ENCODE peak calls at places on chromosome 3, in nine cellular contexts. One of them, this sample, is unnamed.

GRCh38 chr3:113498221-113499005 is 16.5 kb downstream of the SPICE1 start:
- DNase-seq in heart left ventricle: no peak
- DNase-seq in PC-9: peak; percentile 70
- DNase-seq in SK-N-SH: no peak
- DNase-seq in K562: no peak
- DNase-seq in MG63: no peak
- DNase-seq in IMR-90: peak; percentile 87
- DNase-seq in PC-3: peak; percentile 73
- DNase-seq in BJ: no peak
- DNase-seq in this sample: no peak

GRCh38 chr3:125357032-125357658 is 18.0 kb downstream of the ZNF148 start:
- DNase-seq in heart left ventricle: peak; percentile 45
- DNase-seq in PC-9: no peak
- DNase-seq in SK-N-SH: peak; percentile 79
- DNase-seq in K562: no peak
- DNase-seq in MG63: peak; percentile 17
- DNase-seq in IMR-90: peak; percentile 36
- DNase-seq in PC-3: peak; percentile 33
- DNase-seq in BJ: no peak
- DNase-seq in this sample: peak; percentile 59

GRCh38 chr3:142897807-142898206 is 8.9 kb upstream of the PCOLCE2 start:
- DNase-seq in heart left ventricle: no peak
- DNase-seq in PC-9: no peak
- DNase-seq in SK-N-SH: no peak
- DNase-seq in K562: no peak
- DNase-seq in MG63: peak; percentile 51
- DNase-seq in IMR-90: no peak
- DNase-seq in PC-3: no peak
- DNase-seq in BJ: no peak
- DNase-seq in this sample: no peak

GRCh38 chr3:183428140-183429023 is at the start of gene MCF2L2:
- DNase-seq in heart left ventricle: peak; percentile 72
- DNase-seq in PC-9: no peak
- DNase-seq in SK-N-SH: peak; percentile 90
- DNase-seq in K562: peak; percentile 90
- DNase-seq in MG63: peak; percentile 62
- DNase-seq in IMR-90: peak; percentile 15
- DNase-seq in PC-3: peak; percentile 72
- DNase-seq in BJ: no peak
- DNase-seq in this sample: peak; percentile 73

GRCh38 chr3:15291589-15292541 is 40.5 kb downstream of the SH3BP5 start:
- DNase-seq in heart left ventricle: no peak
- DNase-seq in PC-9: no peak
- DNase-seq in SK-N-SH: no peak
- DNase-seq in K562: no peak
- DNase-seq in MG63: no peak
- DNase-seq in IMR-90: no peak
- DNase-seq in PC-3: no peak
- DNase-seq in BJ: no peak
- DNase-seq in this sample: no peak

GRCh38 chr3:160941885-160942494 is 163.2 kb downstream of the B3GALNT1 start:
- DNase-seq in heart left ventricle: peak; percentile 67
- DNase-seq in PC-9: peak; percentile 50
- DNase-seq in SK-N-SH: peak; percentile 44
- DNase-seq in K562: peak; percentile 41
- DNase-seq in MG63: peak; percentile 13
- DNase-seq in IMR-90: peak; percentile 61
- DNase-seq in PC-3: peak; percentile 90
- DNase-seq in BJ: no peak
- DNase-seq in this sample: peak; percentile 76

GRCh38 chr3:176767385-176767784 is 429.9 kb downstream of the TBL1XR1 start:
- DNase-seq in heart left ventricle: no peak
- DNase-seq in PC-9: peak; percentile 87
- DNase-seq in SK-N-SH: no peak
- DNase-seq in K562: no peak
- DNase-seq in MG63: peak; percentile 85
- DNase-seq in IMR-90: peak; percentile 28
- DNase-seq in PC-3: peak; percentile 97
- DNase-seq in BJ: peak; percentile 73
- DNase-seq in this sample: no peak

GRCh38 chr3:184085389-184085852 is 11.4 kb upstream of the HTR3E start:
- DNase-seq in heart left ventricle: no peak
- DNase-seq in PC-9: peak; percentile 61
- DNase-seq in SK-N-SH: no peak
- DNase-seq in K562: no peak
- DNase-seq in MG63: no peak
- DNase-seq in IMR-90: peak; percentile 36
- DNase-seq in PC-3: peak; percentile 27
- DNase-seq in BJ: no peak
- DNase-seq in this sample: no peak

GRCh38 chr3:120497318-120497717 is 46.5 kb upstream of the FSTL1 start:
- DNase-seq in heart left ventricle: peak; percentile 25
- DNase-seq in PC-9: no peak
- DNase-seq in SK-N-SH: no peak
- DNase-seq in K562: no peak
- DNase-seq in MG63: peak; percentile 62
- DNase-seq in IMR-90: peak; percentile 98
- DNase-seq in PC-3: peak; percentile 98
- DNase-seq in BJ: peak; percentile 92
- DNase-seq in this sample: no peak

GRCh38 chr3:142645236-142645793 is 49.1 kb downstream of the PLS1 start:
- DNase-seq in heart left ventricle: no peak
- DNase-seq in PC-9: peak; percentile 74
- DNase-seq in SK-N-SH: no peak
- DNase-seq in K562: no peak
- DNase-seq in MG63: no peak
- DNase-seq in IMR-90: peak; percentile 35
- DNase-seq in PC-3: peak; percentile 82
- DNase-seq in BJ: no peak
- DNase-seq in this sample: no peak

GRCh38 chr3:45931476-45931875 is 11.8 kb upstream of the CXCR6 start:
- DNase-seq in heart left ventricle: no peak
- DNase-seq in PC-9: no peak
- DNase-seq in SK-N-SH: no peak
- DNase-seq in K562: no peak
- DNase-seq in MG63: no peak
- DNase-seq in IMR-90: no peak
- DNase-seq in PC-3: no peak
- DNase-seq in BJ: no peak
- DNase-seq in this sample: no peak

GRCh38 chr3:151379083-151379734 is 5.3 kb downstream of the P2RY12 start:
- DNase-seq in heart left ventricle: no peak
- DNase-seq in PC-9: no peak
- DNase-seq in SK-N-SH: peak; percentile 8
- DNase-seq in K562: no peak
- DNase-seq in MG63: peak; percentile 20
- DNase-seq in IMR-90: no peak
- DNase-seq in PC-3: peak; percentile 57
- DNase-seq in BJ: no peak
- DNase-seq in this sample: peak; percentile 46

GRCh38 chr3:195137638-195138588 is 133.0 kb downstream of the XXYLT1 start:
- DNase-seq in heart left ventricle: no peak
- DNase-seq in PC-9: no peak
- DNase-seq in SK-N-SH: no peak
- DNase-seq in K562: no peak
- DNase-seq in MG63: no peak
- DNase-seq in IMR-90: no peak
- DNase-seq in PC-3: no peak
- DNase-seq in BJ: no peak
- DNase-seq in this sample: no peak

GRCh38 chr3:9903238-9903624 is 583 bp downstream of the IL17RE start:
- DNase-seq in heart left ventricle: no peak
- DNase-seq in PC-9: no peak
- DNase-seq in SK-N-SH: no peak
- DNase-seq in K562: no peak
- DNase-seq in MG63: peak; percentile 68
- DNase-seq in IMR-90: peak; percentile 52
- DNase-seq in PC-3: peak; percentile 54
- DNase-seq in BJ: no peak
- DNase-seq in this sample: no peak

GRCh38 chr3:143571548-143571947 is 276.7 kb downstream of the SLC9A9 start:
- DNase-seq in heart left ventricle: no peak
- DNase-seq in PC-9: no peak
- DNase-seq in SK-N-SH: no peak
- DNase-seq in K562: no peak
- DNase-seq in MG63: peak; percentile 17
- DNase-seq in IMR-90: no peak
- DNase-seq in PC-3: no peak
- DNase-seq in BJ: no peak
- DNase-seq in this sample: no peak

GRCh38 chr3:68129065-68129464 is 474.7 kb upstream of the SUCLG2 start:
- DNase-seq in heart left ventricle: no peak
- DNase-seq in PC-9: no peak
- DNase-seq in SK-N-SH: no peak
- DNase-seq in K562: no peak
- DNase-seq in MG63: no peak
- DNase-seq in IMR-90: no peak
- DNase-seq in PC-3: no peak
- DNase-seq in BJ: no peak
- DNase-seq in this sample: no peak

GRCh38 chr3:12994607-12995388 is 78.4 kb downstream of the IQSEC1 start:
- DNase-seq in heart left ventricle: peak; percentile 90
- DNase-seq in PC-9: peak; percentile 65
- DNase-seq in SK-N-SH: peak; percentile 97
- DNase-seq in K562: peak; percentile 96
- DNase-seq in MG63: peak; percentile 80
- DNase-seq in IMR-90: peak; percentile 72
- DNase-seq in PC-3: peak; percentile 89
- DNase-seq in BJ: peak; percentile 34
- DNase-seq in this sample: peak; percentile 82

GRCh38 chr3:87468235-87468634 is 191.9 kb upstream of the POU1F1 start:
- DNase-seq in heart left ventricle: no peak
- DNase-seq in PC-9: no peak
- DNase-seq in SK-N-SH: no peak
- DNase-seq in K562: no peak
- DNase-seq in MG63: no peak
- DNase-seq in IMR-90: no peak
- DNase-seq in PC-3: no peak
- DNase-seq in BJ: no peak
- DNase-seq in this sample: no peak

GRCh38 chr3:16849240-16849639 is 35.5 kb upstream of the PLCL2 start:
- DNase-seq in heart left ventricle: peak; percentile 72
- DNase-seq in PC-9: no peak
- DNase-seq in SK-N-SH: no peak
- DNase-seq in K562: no peak
- DNase-seq in MG63: no peak
- DNase-seq in IMR-90: peak; percentile 2
- DNase-seq in PC-3: no peak
- DNase-seq in BJ: no peak
- DNase-seq in this sample: no peak
- H3K4me3 ChIP-seq in heart left ventricle: no peak overlapping the region
- H3K4me3 ChIP-seq in PC-9: no peak overlapping the region
- H3K4me3 ChIP-seq in SK-N-SH: no peak overlapping the region
- H3K4me3 ChIP-seq in K562: no peak overlapping the region
- H3K4me3 ChIP-seq in MG63: no peak overlapping the region
- H3K4me3 ChIP-seq in IMR-90: no peak overlapping the region
- H3K4me3 ChIP-seq in PC-3: no peak overlapping the region
- H3K4me3 ChIP-seq in BJ: no peak overlapping the region
- H3K4me3 ChIP-seq in this sample: no peak overlapping the region

DNA sequence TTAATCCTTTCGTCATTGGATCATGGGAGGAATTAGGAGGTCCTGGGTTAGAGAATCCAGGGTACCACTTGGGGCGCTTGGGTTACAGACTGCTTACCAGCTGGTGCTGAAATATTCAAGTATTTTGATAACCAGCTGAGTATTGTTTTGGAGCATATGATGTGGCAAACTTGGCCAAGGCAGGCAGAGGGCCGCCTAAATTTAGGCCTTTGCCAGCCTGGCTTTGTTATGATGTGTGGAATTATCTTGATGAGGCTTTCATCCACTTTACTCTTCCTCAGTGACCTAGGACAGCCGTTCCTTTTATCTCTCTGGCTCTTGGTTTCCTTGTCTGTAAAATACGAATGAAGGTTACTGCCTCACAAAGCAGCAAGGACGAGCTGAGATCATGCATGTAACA is 6.9 kb downstream of the COPG1 start:
- DNase-seq in heart left ventricle: no peak
- DNase-seq in PC-9: no peak
- DNase-seq in SK-N-SH: no peak
- DNase-seq in K562: no peak
- DNase-seq in MG63: no peak
- DNase-seq in IMR-90: no peak
- DNase-seq in PC-3: no peak
- DNase-seq in BJ: no peak
- DNase-seq in this sample: no peak
- H3K27me3 ChIP-seq in heart left ventricle: no peaks in the 10 kb centered on the region
- H3K27me3 ChIP-seq in PC-9: no peaks in the 10 kb centered on the region
- H3K27me3 ChIP-seq in SK-N-SH: no peaks in the 10 kb centered on the region
- H3K27me3 ChIP-seq in K562: no peaks in the 10 kb centered on the region
- H3K27me3 ChIP-seq in MG63: no peaks in the 10 kb centered on the region
- H3K27me3 ChIP-seq in IMR-90: no peaks in the 10 kb centered on the region
- H3K27me3 ChIP-seq in PC-3: no peaks in the 10 kb centered on the region
- H3K27me3 ChIP-seq in BJ: no peaks in the 10 kb centered on the region
- H3K27me3 ChIP-seq in this sample: no peaks in the 10 kb centered on the region

GRCh38 chr3:122911901-122912300 is 115.7 kb downstream of the SEMA5B start:
- DNase-seq in heart left ventricle: no peak
- DNase-seq in PC-9: no peak
- DNase-seq in SK-N-SH: no peak
- DNase-seq in K562: no peak
- DNase-seq in MG63: no peak
- DNase-seq in IMR-90: no peak
- DNase-seq in PC-3: no peak
- DNase-seq in BJ: no peak
- DNase-seq in this sample: no peak
- H3K4me3 ChIP-seq in heart left ventricle: no peak overlapping the region
- H3K4me3 ChIP-seq in PC-9: no peak overlapping the region
- H3K4me3 ChIP-seq in SK-N-SH: no peak overlapping the region
- H3K4me3 ChIP-seq in K562: no peak overlapping the region
- H3K4me3 ChIP-seq in MG63: no peak overlapping the region
- H3K4me3 ChIP-seq in IMR-90: no peak overlapping the region
- H3K4me3 ChIP-seq in PC-3: no peak overlapping the region
- H3K4me3 ChIP-seq in BJ: no peak overlapping the region
- H3K4me3 ChIP-seq in this sample: no peak overlapping the region

DNA sequence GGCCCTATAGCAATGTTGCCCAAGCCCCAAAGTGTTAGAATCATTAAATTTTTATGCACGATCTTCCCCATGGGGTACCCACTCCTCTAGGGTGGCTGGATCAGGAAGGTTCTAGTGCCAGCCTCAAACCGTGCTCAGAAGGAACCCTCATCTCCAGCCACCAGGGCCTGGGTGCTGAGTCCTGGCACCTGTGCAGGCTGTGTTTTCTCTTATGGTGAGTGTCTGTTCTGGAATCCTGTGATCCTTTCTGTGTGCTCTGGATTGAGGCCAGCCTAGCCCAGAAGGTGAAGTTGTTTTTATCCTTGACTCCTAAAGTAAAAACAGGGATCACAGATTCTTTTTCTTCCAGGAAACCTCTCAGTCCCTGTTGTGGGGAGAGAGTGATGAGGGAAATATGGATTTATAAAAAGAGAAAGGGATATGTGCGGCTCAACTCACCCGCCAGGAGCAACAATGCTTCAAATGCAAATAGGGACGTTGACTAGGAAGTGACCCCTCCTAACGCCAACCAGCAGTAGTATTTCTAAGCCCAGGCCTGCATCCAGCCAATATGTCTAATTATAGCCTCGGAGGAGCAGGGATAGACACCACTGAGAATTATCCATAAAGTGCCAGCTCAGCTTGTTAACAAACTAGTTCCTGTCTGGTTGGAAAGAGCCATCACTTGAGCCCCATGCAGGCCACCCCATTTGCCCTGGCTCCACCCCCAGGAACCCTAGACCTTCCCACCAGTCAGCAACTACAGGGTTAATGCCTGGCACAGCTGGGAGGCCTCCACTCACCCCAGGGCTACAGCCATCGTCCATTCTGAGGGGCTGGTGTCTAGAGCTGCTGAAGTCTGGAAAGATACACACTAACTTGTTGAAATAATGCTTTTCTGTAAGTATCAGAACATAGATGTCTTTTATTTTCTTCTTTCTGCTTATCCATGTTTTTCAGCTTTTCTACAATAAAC is 513.5 kb upstream of the PROK2 start:
- DNase-seq in heart left ventricle: no peak
- DNase-seq in PC-9: no peak
- DNase-seq in SK-N-SH: no peak
- DNase-seq in K562: no peak
- DNase-seq in MG63: no peak
- DNase-seq in IMR-90: no peak
- DNase-seq in PC-3: no peak
- DNase-seq in BJ: no peak
- DNase-seq in this sample: no peak
- H3K27me3 ChIP-seq in heart left ventricle: no peaks in the 10 kb centered on the region
- H3K27me3 ChIP-seq in PC-9: no peaks in the 10 kb centered on the region
- H3K27me3 ChIP-seq in SK-N-SH: peaks cover 6% of the 10 kb centered on the region
- H3K27me3 ChIP-seq in K562: no peaks in the 10 kb centered on the region
- H3K27me3 ChIP-seq in MG63: no peaks in the 10 kb centered on the region
- H3K27me3 ChIP-seq in IMR-90: peaks cover 9% of the 10 kb centered on the region
- H3K27me3 ChIP-seq in PC-3: peaks cover 6% of the 10 kb centered on the region
- H3K27me3 ChIP-seq in BJ: peaks cover 2% of the 10 kb centered on the region
- H3K27me3 ChIP-seq in this sample: no peaks in the 10 kb centered on the region